ENCODE peak calls at places on chromosomes 1 and 21, in four cellular contexts. B, R, Y and L are unnamed samples.

GRCh38 chr1:147897030-147897756 is 5.4 kb upstream of the GJA8 start:
- DNase-seq in R (no peak), Y (no peak), B (no peak), L (no peak)

GRCh38 chr1:96520542-96520941 is 201.0 kb upstream of the PTBP2 start:
- DNase-seq in B (no peak), R (peak), Y (no peak), L (peak)

GRCh38 chr21:21816778-21817177 is 818.6 kb downstream of the NCAM2 start:
- DNase-seq in B (no peak), Y (no peak), R (no peak), L (no peak)

GRCh38 chr1:114207635-114208034 is 54.0 kb upstream of the SYT6 start:
- DNase-seq in B (no peak), R (no peak), Y (no peak), L (no peak)

GRCh38 chr1:212952596-212952995 is 2.3 kb downstream of the VASH2 start:
- DNase-seq in R (no peak), Y (no peak), B (no peak), L (no peak)

GRCh38 chr1:25825605-25826004 is 5.9 kb downstream of the MTFR1L start:
- DNase-seq in B (no peak), Y (no peak), R (no peak), L (no peak)

GRCh38 chr1:36918604-36919003 is 115.7 kb downstream of the GRIK3 start:
- DNase-seq in R (no peak), B (no peak), Y (no peak), L (no peak)

GRCh38 chr21:26717146-26717739 is 128.0 kb downstream of the ADAMTS1 start:
- DNase-seq in R (peak), B (peak), Y (no peak), L (no peak)

GRCh38 chr1:177948336-177948972 is 21.4 kb downstream of the SEC16B start:
- DNase-seq in B (peak), R (peak), Y (no peak), L (peak)

GRCh38 chr21:45154511-45155508 is 80.4 kb downstream of the ADARB1 start:
- DNase-seq in Y (no peak), B (peak), R (peak), L (peak)

GRCh38 chr1:198584163-198584562 is 43.7 kb upstream of the ATP6V1G3 start:
- DNase-seq in Y (no peak), R (no peak), B (no peak), L (no peak)

GRCh38 chr21:38266732-38267131 is 9.9 kb downstream of the KCNJ15 start:
- DNase-seq in Y (no peak), B (no peak), R (peak), L (no peak)

GRCh38 chr1:168893359-168893791 is 164.4 kb upstream of the DPT start:
- DNase-seq in B (no peak), R (peak), Y (no peak), L (no peak)

GRCh38 chr1:111559736-111560279 is 56.4 kb upstream of the ADORA3 start:
- DNase-seq in Y (no peak), B (no peak), R (peak), L (no peak)

GRCh38 chr1:16338961-16339360 is 13.3 kb downstream of the FBXO42 start:
- DNase-seq in Y (no peak), R (no peak), B (no peak), L (no peak)

GRCh38 chr1:64769971-64770370 is 25.1 kb downstream of the RAVER2 start:
- DNase-seq in B (no peak), Y (no peak), R (no peak), L (no peak)

GRCh38 chr21:34498623-34499022 is 13.4 kb downstream of the KCNE1 start:
- DNase-seq in B (no peak), R (no peak), Y (no peak), L (no peak)

GRCh38 chr1:79215311-79215710 is 208.8 kb upstream of the ADGRL4 start:
- DNase-seq in Y (no peak), B (no peak), R (no peak), L (no peak)

GRCh38 chr1:2073382-2074230 is 23.4 kb downstream of the PRKCZ start:
- DNase-seq in Y (no peak), B (no peak), R (peak), L (peak)

GRCh38 chr1:94395231-94395630 is 23.0 kb upstream of the ABCD3 start:
- DNase-seq in Y (no peak), R (no peak), B (no peak), L (no peak)

GRCh38 chr1:221912230-221912629 is 170.3 kb upstream of the DUSP10 start:
- DNase-seq in Y (no peak), R (no peak), B (no peak), L (no peak)

GRCh38 chr1:164638506-164639202 is 79.7 kb downstream of the PBX1 start:
- DNase-seq in Y (no peak), B (no peak), R (no peak), L (no peak)

GRCh38 chr1:60857851-60858250 is 224.5 kb upstream of the NFIA start:
- DNase-seq in B (no peak), R (no peak), Y (no peak), L (no peak)